ENCODE peak calls at places on chromosomes 12 and 14, in eight cellular contexts. E is fibroblast of lung; C is CD4-positive, alpha-beta memory T cell; I is cardiac muscle cell; K is foreskin fibroblast; U is HFF-Myc; V is CD8-positive, alpha-beta T cell; H is fibroblast of mammary gland. D is an unnamed sample.

GRCh38 chr12:7645395-7646177 is 20.1 kb downstream of the APOBEC1 start:
- DNase-seq in E (peak), C (peak), I (peak), K (no peak), U (no peak), V (no peak), H (peak), D (peak)

GRCh38 chr12:98449601-98450000 is 65.8 kb upstream of the TMPO start:
- DNase-seq in E (no peak), C (no peak), I (no peak), K (no peak), U (no peak), V (no peak), H (no peak), D (no peak)

GRCh38 chr14:87830443-87831096 is 162.4 kb downstream of the GALC start:
- DNase-seq in E (no peak), C (no peak), I (no peak), K (no peak), U (no peak), V (no peak), H (no peak), D (no peak)

GRCh38 chr14:98507269-98507668 is 764.7 kb downstream of the BCL11B start:
- DNase-seq in E (no peak), C (no peak), I (no peak), K (no peak), U (no peak), V (no peak), H (no peak), D (no peak)

GRCh38 chr14:74249433-74250375 is 10.5 kb downstream of the VSX2 start:
- DNase-seq in E (no peak), C (no peak), I (no peak), K (no peak), U (no peak), V (no peak), H (no peak), D (no peak)

GRCh38 chr12:53560386-53560785 is 53.1 kb upstream of the NPFF start:
- DNase-seq in E (peak), C (no peak), I (peak), K (peak), U (no peak), V (no peak), H (peak), D (no peak)

GRCh38 chr14:90355540-90356518 is 24.1 kb upstream of the NRDE2 start:
- DNase-seq in E (no peak), C (no peak), I (no peak), K (no peak), U (no peak), V (no peak), H (peak), D (no peak)

GRCh38 chr12:72081787-72082186 is 143.1 kb downstream of the TPH2 start:
- DNase-seq in E (peak), C (no peak), I (peak), K (no peak), U (no peak), V (no peak), H (no peak), D (no peak)

GRCh38 chr12:106032141-106032925 is 106.4 kb downstream of the NUAK1 start:
- DNase-seq in E (no peak), C (no peak), I (peak), K (no peak), U (no peak), V (no peak), H (no peak), D (no peak)

GRCh38 chr12:57539134-57539768 is 7.7 kb downstream of the DCTN2 start:
- DNase-seq in E (no peak), C (no peak), I (no peak), K (no peak), U (no peak), V (no peak), H (no peak), D (no peak)

GRCh38 chr12:116280590-116281290 is 3.2 kb upstream of the MED13L start:
- DNase-seq in E (no peak), C (no peak), I (no peak), K (no peak), U (no peak), V (no peak), H (no peak), D (no peak)

GRCh38 chr14:65972891-65973290 is 513.3 kb upstream of the CCDC196 start:
- DNase-seq in E (no peak), C (no peak), I (peak), K (peak), U (no peak), V (no peak), H (peak), D (no peak)

GRCh38 chr14:61107148-61107641 is 126.2 kb downstream of the SLC38A6 start:
- DNase-seq in E (no peak), C (no peak), I (peak), K (peak), U (no peak), V (no peak), H (peak), D (no peak)

GRCh38 chr14:54650331-54651017 is 83.5 kb downstream of the SAMD4A start:
- DNase-seq in E (peak), C (no peak), I (peak), K (peak), U (peak), V (no peak), H (peak), D (no peak)

GRCh38 chr12:93593833-93594232 is 21.4 kb downstream of the SOCS2 start:
- DNase-seq in E (no peak), C (no peak), I (no peak), K (no peak), U (no peak), V (no peak), H (no peak), D (no peak)

GRCh38 chr12:43099691-43100163 is 452.3 kb downstream of the ADAMTS20 start:
- DNase-seq in E (no peak), C (no peak), I (no peak), K (no peak), U (no peak), V (no peak), H (no peak), D (no peak)

GRCh38 chr12:89134213-89134770 is 218.0 kb downstream of the DUSP6 start:
- DNase-seq in E (no peak), C (no peak), I (peak), K (no peak), U (no peak), V (no peak), H (no peak), D (no peak)

GRCh38 chr14:50790568-50790967 is 40.4 kb downstream of the NIN start:
- DNase-seq in E (no peak), C (no peak), I (peak), K (no peak), U (no peak), V (no peak), H (no peak), D (no peak)
- H3K4me3 ChIP-seq in E (no peak), C (no peak), I (no peak), K (no peak), U (no peak), V (no peak), H (no peak), D (no peak)

GRCh38 chr12:22729898-22730443 is 105.0 kb downstream of the ETNK1 start:
- DNase-seq in E (peak), C (no peak), I (peak), K (peak), U (no peak), V (no peak), H (peak), D (no peak)
- H3K4me3 ChIP-seq in E (no peak), C (no peak), I (no peak), K (no peak), U (no peak), V (no peak), H (no peak), D (no peak)

DNA sequence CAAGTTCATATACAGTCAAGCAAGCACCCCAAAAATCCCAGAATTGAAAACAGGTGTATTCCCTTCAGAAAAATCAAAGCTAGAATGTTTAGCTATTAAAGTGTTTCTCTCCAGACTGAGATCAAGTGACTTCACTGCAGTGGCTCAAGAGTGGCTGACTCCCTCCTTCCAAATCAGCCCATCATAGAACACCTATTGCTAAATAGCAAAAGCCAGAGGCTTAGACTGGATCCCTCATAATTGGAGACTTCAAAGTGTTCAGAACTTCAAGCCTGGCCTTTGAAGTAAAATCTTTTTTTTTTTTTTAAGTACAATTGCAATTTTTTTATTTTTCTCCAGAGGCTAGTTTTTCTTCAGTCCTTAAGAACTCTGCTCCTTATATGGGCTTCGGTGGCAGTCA is 50.0 kb upstream of the CERS5 start:
- DNase-seq in E (no peak), C (no peak), I (no peak), K (no peak), U (no peak), V (no peak), H (no peak), D (no peak)
- H3K4me3 ChIP-seq in E (no peak), C (no peak), I (no peak), K (no peak), U (no peak), V (no peak), H (no peak), D (no peak)

DNA sequence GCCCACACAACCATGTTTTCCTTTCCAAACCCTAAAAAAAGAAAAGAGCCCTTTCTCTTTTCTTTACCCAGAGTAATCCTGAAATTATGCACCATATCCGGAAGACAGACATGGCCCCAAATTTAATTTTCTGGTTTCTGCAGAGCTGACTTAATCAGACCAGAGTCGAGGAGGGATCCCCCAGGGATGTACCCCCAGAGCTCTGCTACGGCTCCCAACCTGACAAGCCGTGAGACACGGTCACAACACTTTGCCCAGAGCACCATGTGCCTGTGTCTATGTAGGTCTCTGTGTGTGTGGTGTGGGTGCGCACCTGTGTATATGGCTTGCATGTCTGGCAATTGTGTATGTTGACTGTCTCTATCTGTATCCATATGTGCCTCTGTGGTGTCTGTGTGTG is 77.6 kb upstream of the CLMN start:
- DNase-seq in E (no peak), C (no peak), I (no peak), K (no peak), U (no peak), V (no peak), H (no peak), D (no peak)
- H3K4me3 ChIP-seq in E (no peak), C (no peak), I (no peak), K (no peak), U (no peak), V (no peak), H (no peak), D (no peak)

GRCh38 chr12:132341318-132342050 is 12.1 kb upstream of the GALNT9 start:
- DNase-seq in E (no peak), C (no peak), I (no peak), K (no peak), U (no peak), V (no peak), H (no peak), D (no peak)

GRCh38 chr12:132342322-132342721 is 12.9 kb upstream of the GALNT9 start:
- DNase-seq in E (no peak), C (no peak), I (no peak), K (no peak), U (no peak), V (no peak), H (no peak), D (no peak)

GRCh38 chr12:132344181-132344580 is 14.8 kb upstream of the GALNT9 start:
- DNase-seq in E (no peak), C (no peak), I (no peak), K (no peak), U (no peak), V (no peak), H (no peak), D (no peak)

GRCh38 chr12:132343294-132343972 is 14.0 kb upstream of the GALNT9 start:
- DNase-seq in E (no peak), C (no peak), I (no peak), K (no peak), U (no peak), V (no peak), H (no peak), D (no peak)

GRCh38 chr12:132342828-132343227 is 13.4 kb upstream of the GALNT9 start:
- DNase-seq in E (no peak), C (no peak), I (no peak), K (no peak), U (no peak), V (no peak), H (no peak), D (no peak)
- H3K4me3 ChIP-seq in E (no peak), C (no peak), I (no peak), K (no peak), U (no peak), V (no peak), H (no peak), D (no peak)

DNA sequence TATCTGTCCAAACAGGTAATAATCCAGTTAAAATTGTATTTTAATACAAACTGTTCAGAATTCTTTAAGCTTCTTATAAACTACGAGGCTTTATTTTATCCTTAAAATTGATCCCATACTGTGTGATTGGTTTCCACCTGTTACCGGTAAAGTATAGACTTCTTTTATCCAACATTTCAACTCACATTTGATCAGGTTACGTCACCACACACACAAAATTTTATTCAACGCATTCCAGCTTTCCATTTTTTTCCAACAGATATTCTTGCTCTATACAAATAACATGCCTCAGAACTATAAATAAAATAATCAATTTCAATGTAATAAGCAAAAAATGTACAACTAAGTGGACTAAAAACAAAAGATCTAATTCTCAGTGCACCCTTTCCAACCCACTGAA is 4.5 kb downstream of the NOVA1 start:
- DNase-seq in E (no peak), C (no peak), I (no peak), K (no peak), U (no peak), V (no peak), H (peak), D (no peak)
- H3K4me3 ChIP-seq in E (no peak), C (no peak), I (no peak), K (no peak), U (no peak), V (no peak), H (peak), D (no peak)

DNA sequence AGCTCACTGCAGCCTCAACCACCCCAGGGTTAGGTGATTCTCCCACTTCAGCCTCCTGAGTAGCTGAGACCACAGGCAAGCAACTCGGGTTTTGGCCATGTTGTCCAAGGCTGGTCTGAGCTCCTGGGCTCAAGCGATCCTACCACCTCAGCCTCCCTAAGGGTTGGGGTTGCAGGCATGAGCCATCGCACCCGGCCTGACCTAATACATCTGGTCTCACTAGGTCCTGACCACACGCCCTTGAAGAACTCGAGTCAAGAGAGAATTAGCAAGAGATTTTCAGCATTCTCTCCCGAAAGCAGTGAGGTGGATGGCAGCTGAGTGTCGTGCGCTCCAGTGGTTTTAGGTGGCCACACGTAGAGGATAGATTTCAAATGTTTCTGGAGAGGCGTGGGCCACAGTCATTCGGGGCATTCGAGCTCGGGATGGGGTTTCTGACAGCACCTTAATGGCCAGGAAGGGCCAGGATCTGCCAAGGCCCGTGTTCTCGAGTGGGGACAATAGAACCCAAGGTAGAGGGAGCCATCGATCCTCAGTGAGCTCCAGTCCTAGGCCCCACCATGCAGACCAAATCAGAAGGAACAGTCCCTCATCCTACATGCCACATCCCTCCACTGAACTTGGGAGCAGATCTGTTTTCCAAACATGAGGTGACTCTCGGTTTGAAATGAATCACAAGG is 193.1 kb downstream of the ALG10 start:
- DNase-seq in E (no peak), C (no peak), I (no peak), K (no peak), U (no peak), V (no peak), H (no peak), D (no peak)
- H3K4me3 ChIP-seq in E (no peak), C (no peak), I (no peak), K (no peak), U (no peak), V (no peak), H (no peak), D (no peak)

GRCh38 chr12:104478396-104479140 is 21.8 kb downstream of the CHST11 start:
- DNase-seq in E (no peak), C (peak), I (peak), K (no peak), U (no peak), V (peak), H (no peak), D (peak)
- H3K4me3 ChIP-seq in E (no peak), C (no peak), I (no peak), K (no peak), U (no peak), V (peak), H (no peak), D (peak)

DNA sequence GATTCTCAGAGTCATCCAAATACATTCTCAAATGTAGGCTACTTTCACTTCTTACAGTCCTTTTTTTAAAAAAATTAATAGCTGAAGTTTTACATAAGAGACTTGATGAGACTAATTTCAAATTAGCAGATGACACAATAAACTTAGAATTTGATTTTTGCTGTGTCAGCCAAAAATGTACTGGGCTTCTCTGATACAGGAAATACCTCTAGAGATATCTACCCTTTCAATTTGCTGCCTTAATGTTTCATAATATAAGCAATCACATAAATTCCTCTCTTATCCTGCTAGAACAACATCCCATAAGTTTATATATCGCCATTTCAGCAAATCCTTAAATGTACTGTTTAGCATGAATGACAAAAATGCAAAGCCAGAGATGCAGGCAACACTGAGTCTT is 875.3 kb downstream of the FLRT2 start:
- DNase-seq in E (peak), C (no peak), I (peak), K (no peak), U (no peak), V (no peak), H (no peak), D (no peak)
- H3K4me3 ChIP-seq in E (no peak), C (no peak), I (no peak), K (no peak), U (no peak), V (no peak), H (no peak), D (no peak)

D was measured in Jurkat, Clone E6-1.